ENCODE peak calls at places on chromosomes 11 and 22, in eight cellular contexts. One of them, this sample, is unnamed.

GRCh38 chr11:34302046-34302921 is 55.5 kb downstream of the ABTB2 start:
- DNase-seq in heart right ventricle: no peak
- DNase-seq in kidney: no peak
- DNase-seq in EH: peak
- DNase-seq in left colon: no peak
- DNase-seq in neural crest cell: no peak
- DNase-seq in GM23248: peak
- DNase-seq in left ventricle myocardium inferior: no peak
- DNase-seq in this sample: peak

GRCh38 chr22:36853407-36854099 is 7.3 kb upstream of the NCF4 start:
- DNase-seq in GM23248: peak
- DNase-seq in EH: peak
- DNase-seq in left colon: peak
- DNase-seq in heart right ventricle: peak
- DNase-seq in left ventricle myocardium inferior: peak
- DNase-seq in neural crest cell: peak
- DNase-seq in kidney: peak
- DNase-seq in this sample: peak

GRCh38 chr11:44033856-44034255 is 13.9 kb upstream of the ACCSL start:
- DNase-seq in EH: no peak
- DNase-seq in heart right ventricle: no peak
- DNase-seq in kidney: no peak
- DNase-seq in neural crest cell: no peak
- DNase-seq in left colon: no peak
- DNase-seq in GM23248: no peak
- DNase-seq in left ventricle myocardium inferior: no peak
- DNase-seq in this sample: no peak

GRCh38 chr11:92330114-92330513 is 105.5 kb downstream of the FAT3 start:
- DNase-seq in kidney: no peak
- DNase-seq in heart right ventricle: no peak
- DNase-seq in EH: no peak
- DNase-seq in GM23248: peak
- DNase-seq in left ventricle myocardium inferior: no peak
- DNase-seq in neural crest cell: no peak
- DNase-seq in left colon: no peak
- DNase-seq in this sample: no peak

GRCh38 chr11:33694346-33695050 is 6.1 kb downstream of the C11orf91 start:
- DNase-seq in GM23248: no peak
- DNase-seq in left ventricle myocardium inferior: no peak
- DNase-seq in left colon: no peak
- DNase-seq in EH: no peak
- DNase-seq in heart right ventricle: no peak
- DNase-seq in kidney: no peak
- DNase-seq in neural crest cell: no peak
- DNase-seq in this sample: peak

GRCh38 chr22:30224161-30224857 is 22.2 kb downstream of the LIF start:
- DNase-seq in left colon: no peak
- DNase-seq in EH: peak
- DNase-seq in neural crest cell: no peak
- DNase-seq in GM23248: peak
- DNase-seq in heart right ventricle: no peak
- DNase-seq in left ventricle myocardium inferior: no peak
- DNase-seq in kidney: no peak
- DNase-seq in this sample: no peak

GRCh38 chr11:133064152-133064877 is 468.0 kb downstream of the OPCML start:
- DNase-seq in neural crest cell: peak
- DNase-seq in left colon: peak
- DNase-seq in GM23248: peak
- DNase-seq in kidney: peak
- DNase-seq in left ventricle myocardium inferior: peak
- DNase-seq in heart right ventricle: peak
- DNase-seq in EH: peak
- DNase-seq in this sample: peak

GRCh38 chr22:50599816-50600454 is 658 bp upstream of the MAPK8IP2 start:
- DNase-seq in left ventricle myocardium inferior: peak
- DNase-seq in heart right ventricle: peak
- DNase-seq in GM23248: peak
- DNase-seq in EH: peak
- DNase-seq in kidney: peak
- DNase-seq in left colon: peak
- DNase-seq in neural crest cell: peak
- DNase-seq in this sample: peak

GRCh38 chr11:119054418-119054817 is 2.6 kb downstream of the HYOU1 start:
- DNase-seq in heart right ventricle: no peak
- DNase-seq in neural crest cell: no peak
- DNase-seq in GM23248: no peak
- DNase-seq in left colon: no peak
- DNase-seq in EH: no peak
- DNase-seq in kidney: peak
- DNase-seq in left ventricle myocardium inferior: no peak
- DNase-seq in this sample: no peak

GRCh38 chr11:27705873-27706820 is 5.9 kb upstream of the BDNF start:
- DNase-seq in kidney: no peak
- DNase-seq in left colon: no peak
- DNase-seq in neural crest cell: no peak
- DNase-seq in GM23248: peak
- DNase-seq in left ventricle myocardium inferior: no peak
- DNase-seq in heart right ventricle: no peak
- DNase-seq in EH: peak
- DNase-seq in this sample: peak